ENCODE peak calls at places on chromosomes 16 and 17, in seven cellular contexts. One of them, this sample, is unnamed.

GRCh38 chr17:15457723-15458094 is 9.7 kb downstream of the CDRT4 start:
- DNase-seq in breast epithelium: no peak
- DNase-seq in CD8-positive, alpha-beta T cell: no peak
- DNase-seq in GM23338: no peak
- DNase-seq in hepatocyte: no peak
- DNase-seq in prostate gland: no peak
- DNase-seq in left ventricle myocardium inferior: peak; percentile 35
- DNase-seq in this sample: no peak

GRCh38 chr17:7396147-7396546 is 1.8 kb upstream of the PLSCR3 start:
- DNase-seq in GM23338: no peak
- DNase-seq in hepatocyte: no peak
- DNase-seq in prostate gland: no peak
- DNase-seq in CD8-positive, alpha-beta T cell: no peak
- DNase-seq in breast epithelium: no peak
- DNase-seq in left ventricle myocardium inferior: no peak
- DNase-seq in this sample: no peak

GRCh38 chr17:61485067-61485775 is 33.0 kb downstream of the TBX4 start:
- DNase-seq in GM23338: no peak
- DNase-seq in hepatocyte: no peak
- DNase-seq in left ventricle myocardium inferior: no peak
- DNase-seq in CD8-positive, alpha-beta T cell: no peak
- DNase-seq in prostate gland: no peak
- DNase-seq in breast epithelium: no peak
- DNase-seq in this sample: no peak

GRCh38 chr17:18356624-18357023 is 6.7 kb downstream of the SHMT1 start:
- DNase-seq in GM23338: no peak
- DNase-seq in hepatocyte: peak; percentile 30
- DNase-seq in breast epithelium: no peak
- DNase-seq in prostate gland: no peak
- DNase-seq in CD8-positive, alpha-beta T cell: no peak
- DNase-seq in left ventricle myocardium inferior: peak; percentile 21
- DNase-seq in this sample: no peak

GRCh38 chr16:80569440-80570105 is 28.8 kb downstream of the DYNLRB2 start:
- DNase-seq in left ventricle myocardium inferior: no peak
- DNase-seq in prostate gland: no peak
- DNase-seq in CD8-positive, alpha-beta T cell: no peak
- DNase-seq in GM23338: no peak
- DNase-seq in breast epithelium: no peak
- DNase-seq in hepatocyte: peak; percentile 80
- DNase-seq in this sample: peak; percentile 71

GRCh38 chr17:76071497-76072148 is 694 bp downstream of the SRP68 start:
- DNase-seq in GM23338: no peak
- DNase-seq in left ventricle myocardium inferior: no peak
- DNase-seq in breast epithelium: no peak
- DNase-seq in CD8-positive, alpha-beta T cell: no peak
- DNase-seq in prostate gland: no peak
- DNase-seq in hepatocyte: no peak
- DNase-seq in this sample: no peak

GRCh38 chr17:47243737-47244598 is 9.7 kb upstream of the ITGB3 start:
- DNase-seq in breast epithelium: no peak
- DNase-seq in left ventricle myocardium inferior: no peak
- DNase-seq in prostate gland: no peak
- DNase-seq in CD8-positive, alpha-beta T cell: no peak
- DNase-seq in hepatocyte: no peak
- DNase-seq in GM23338: no peak
- DNase-seq in this sample: no peak

GRCh38 chr17:48490391-48491026 is 40.3 kb downstream of the HOXB1 start:
- DNase-seq in prostate gland: no peak
- DNase-seq in CD8-positive, alpha-beta T cell: no peak
- DNase-seq in left ventricle myocardium inferior: no peak
- DNase-seq in breast epithelium: no peak
- DNase-seq in GM23338: no peak
- DNase-seq in hepatocyte: no peak
- DNase-seq in this sample: no peak

GRCh38 chr16:89853306-89853993 is 19.9 kb upstream of the TCF25 start:
- DNase-seq in prostate gland: no peak
- DNase-seq in hepatocyte: no peak
- DNase-seq in CD8-positive, alpha-beta T cell: no peak
- DNase-seq in left ventricle myocardium inferior: no peak
- DNase-seq in GM23338: no peak
- DNase-seq in breast epithelium: no peak
- DNase-seq in this sample: no peak

GRCh38 chr17:48438662-48439061 is 8.6 kb upstream of the SKAP1 start:
- DNase-seq in breast epithelium: no peak
- DNase-seq in prostate gland: no peak
- DNase-seq in left ventricle myocardium inferior: no peak
- DNase-seq in GM23338: no peak
- DNase-seq in hepatocyte: no peak
- DNase-seq in CD8-positive, alpha-beta T cell: no peak
- DNase-seq in this sample: no peak

GRCh38 chr16:47887496-47887895 is 268.3 kb downstream of the ABCC12 start:
- DNase-seq in CD8-positive, alpha-beta T cell: no peak
- DNase-seq in prostate gland: no peak
- DNase-seq in breast epithelium: no peak
- DNase-seq in hepatocyte: peak; percentile 31
- DNase-seq in GM23338: peak; percentile 62
- DNase-seq in left ventricle myocardium inferior: no peak
- DNase-seq in this sample: peak; percentile 92

GRCh38 chr16:30948087-30948955 is 547 bp upstream of the ORAI3 start:
- DNase-seq in GM23338: peak; percentile 100
- DNase-seq in left ventricle myocardium inferior: peak; percentile 83
- DNase-seq in hepatocyte: peak; percentile 99
- DNase-seq in prostate gland: peak; percentile 90
- DNase-seq in CD8-positive, alpha-beta T cell: no peak
- DNase-seq in breast epithelium: peak; percentile 82
- DNase-seq in this sample: peak; percentile 85

GRCh38 chr16:49778202-49778601 is 77.7 kb downstream of the ZNF423 start:
- DNase-seq in GM23338: no peak
- DNase-seq in left ventricle myocardium inferior: no peak
- DNase-seq in CD8-positive, alpha-beta T cell: no peak
- DNase-seq in prostate gland: no peak
- DNase-seq in breast epithelium: no peak
- DNase-seq in hepatocyte: no peak
- DNase-seq in this sample: no peak

GRCh38 chr17:9290226-9290613 is 268.9 kb downstream of the NTN1 start:
- DNase-seq in prostate gland: no peak
- DNase-seq in left ventricle myocardium inferior: no peak
- DNase-seq in breast epithelium: no peak
- DNase-seq in CD8-positive, alpha-beta T cell: no peak
- DNase-seq in hepatocyte: no peak
- DNase-seq in GM23338: no peak
- DNase-seq in this sample: no peak
- H3K27me3 ChIP-seq in prostate gland: no peaks in the 10 kb centered on the region
- H3K27me3 ChIP-seq in left ventricle myocardium inferior: no peaks in the 10 kb centered on the region
- H3K27me3 ChIP-seq in breast epithelium: no peaks in the 10 kb centered on the region
- H3K27me3 ChIP-seq in CD8-positive, alpha-beta T cell: no peaks in the 10 kb centered on the region
- H3K27me3 ChIP-seq in hepatocyte: no peaks in the 10 kb centered on the region
- H3K27me3 ChIP-seq in GM23338: no peaks in the 10 kb centered on the region
- H3K27me3 ChIP-seq in this sample: no peaks in the 10 kb centered on the region

DNA sequence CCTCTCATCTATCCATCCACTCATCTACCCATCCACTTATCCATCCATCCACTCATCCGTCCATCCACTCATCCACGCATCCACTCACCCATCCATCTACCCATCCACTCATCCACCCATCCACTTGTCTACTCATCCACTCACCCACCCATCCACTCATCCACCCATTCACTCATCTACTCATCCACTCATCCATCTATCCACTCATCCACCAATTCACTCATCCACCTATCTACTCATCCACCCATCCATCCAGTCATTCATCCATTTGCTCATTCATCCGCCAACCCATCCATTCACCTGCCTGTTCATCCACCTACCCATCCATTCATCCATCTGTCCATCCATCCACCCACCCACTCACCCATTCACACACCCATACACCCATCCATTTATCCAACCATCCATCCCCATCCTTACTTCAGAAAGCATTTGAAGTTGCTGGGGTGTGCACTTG is 329.6 kb downstream of the SEC14L1 start:
- DNase-seq in prostate gland: no peak
- DNase-seq in breast epithelium: no peak
- DNase-seq in GM23338: no peak
- DNase-seq in hepatocyte: no peak
- DNase-seq in CD8-positive, alpha-beta T cell: no peak
- DNase-seq in left ventricle myocardium inferior: no peak
- DNase-seq in this sample: no peak
- H3K4me1 ChIP-seq in prostate gland: peaks cover 21% of the 10 kb centered on the region
- H3K4me1 ChIP-seq in breast epithelium: peaks cover 33% of the 10 kb centered on the region
- H3K4me1 ChIP-seq in GM23338: peaks cover 82% of the 10 kb centered on the region
- H3K4me1 ChIP-seq in hepatocyte: peaks cover 77% of the 10 kb centered on the region
- H3K4me1 ChIP-seq in CD8-positive, alpha-beta T cell: peaks cover 98% of the 10 kb centered on the region
- H3K4me1 ChIP-seq in left ventricle myocardium inferior: peaks cover 95% of the 10 kb centered on the region
- H3K4me1 ChIP-seq in this sample: peaks cover 63% of the 10 kb centered on the region

GRCh38 chr17:1366234-1366633 is 33.8 kb downstream of the YWHAE start:
- DNase-seq in CD8-positive, alpha-beta T cell: no peak
- DNase-seq in prostate gland: no peak
- DNase-seq in breast epithelium: no peak
- DNase-seq in GM23338: peak; percentile 18
- DNase-seq in hepatocyte: no peak
- DNase-seq in left ventricle myocardium inferior: no peak
- DNase-seq in this sample: no peak
- TF ChIP-seq CTCF in CD8-positive, alpha-beta T cell: no peak
- TF ChIP-seq CTCF in prostate gland: no peak
- TF ChIP-seq CTCF in breast epithelium: no peak
- TF ChIP-seq CTCF in GM23338: no peak
- TF ChIP-seq CTCF in hepatocyte: no peak
- TF ChIP-seq CTCF in left ventricle myocardium inferior: no peak
- TF ChIP-seq CTCF in this sample: no peak

GRCh38 chr17:12955521-12955920 is 62.3 kb downstream of the ELAC2 start:
- DNase-seq in breast epithelium: no peak
- DNase-seq in hepatocyte: no peak
- DNase-seq in prostate gland: no peak
- DNase-seq in left ventricle myocardium inferior: no peak
- DNase-seq in GM23338: no peak
- DNase-seq in CD8-positive, alpha-beta T cell: no peak
- DNase-seq in this sample: no peak
- H3K27me3 ChIP-seq in breast epithelium: no peaks in the 10 kb centered on the region
- H3K27me3 ChIP-seq in hepatocyte: no peaks in the 10 kb centered on the region
- H3K27me3 ChIP-seq in prostate gland: no peaks in the 10 kb centered on the region
- H3K27me3 ChIP-seq in left ventricle myocardium inferior: no peaks in the 10 kb centered on the region
- H3K27me3 ChIP-seq in GM23338: no peaks in the 10 kb centered on the region
- H3K27me3 ChIP-seq in CD8-positive, alpha-beta T cell: no peaks in the 10 kb centered on the region
- H3K27me3 ChIP-seq in this sample: no peaks in the 10 kb centered on the region

GRCh38 chr17:19384723-19385391 is 2.1 kb downstream of the MFAP4 start:
- DNase-seq in prostate gland: peak; percentile 52
- DNase-seq in CD8-positive, alpha-beta T cell: no peak
- DNase-seq in GM23338: peak; percentile 29
- DNase-seq in left ventricle myocardium inferior: peak; percentile 89
- DNase-seq in breast epithelium: no peak
- DNase-seq in hepatocyte: peak; percentile 88
- DNase-seq in this sample: no peak
- H3K4me1 ChIP-seq in prostate gland: no peaks in the 10 kb centered on the region
- H3K4me1 ChIP-seq in CD8-positive, alpha-beta T cell: no peaks in the 10 kb centered on the region
- H3K4me1 ChIP-seq in GM23338: peaks cover 16% of the 10 kb centered on the region
- H3K4me1 ChIP-seq in left ventricle myocardium inferior: peaks cover 72% of the 10 kb centered on the region
- H3K4me1 ChIP-seq in breast epithelium: peaks cover 17% of the 10 kb centered on the region
- H3K4me1 ChIP-seq in hepatocyte: peaks cover 58% of the 10 kb centered on the region
- H3K4me1 ChIP-seq in this sample: peaks cover 5% of the 10 kb centered on the region

This sample was measured in foreskin keratinocyte.